ENCODE peak calls at places on chromosomes 3 and 15, in four cellular contexts. T, L, U and A are unnamed samples.

GRCh38 chr3:151044706-151045105 is 40.8 kb upstream of the MED12L start:
- DNase-seq in T (peak; percentile 12), L (no peak), U (no peak), A (no peak)

GRCh38 chr15:99536422-99537033 is 29.3 kb upstream of the MEF2A start:
- DNase-seq in T (peak; percentile 78), L (no peak), U (no peak), A (peak; percentile 76)

GRCh38 chr3:81716870-81717509 is 44.5 kb downstream of the GBE1 start:
- DNase-seq in T (peak; percentile 77), L (no peak), U (no peak), A (no peak)

GRCh38 chr15:82966671-82967071 is 14.2 kb upstream of the HOMER2 start:
- DNase-seq in T (no peak), L (no peak), U (no peak), A (no peak)

GRCh38 chr3:161599702-161600101 is 103.1 kb downstream of the OTOL1 start:
- DNase-seq in T (no peak), L (no peak), U (no peak), A (no peak)

GRCh38 chr3:37590328-37591079 is 271.2 kb upstream of the CTDSPL start:
- DNase-seq in T (no peak), L (no peak), U (peak; percentile 30), A (peak; percentile 56)

GRCh38 chr15:89679221-89679620 is at the start of gene PLIN1:
- DNase-seq in T (no peak), L (no peak), U (no peak), A (no peak)

GRCh38 chr3:10335871-10336622 is 15.1 kb upstream of the SEC13 start:
- DNase-seq in T (no peak), L (peak; percentile 53), U (no peak), A (no peak)

GRCh38 chr3:186880392-186880791 is 37.9 kb downstream of the ADIPOQ start:
- DNase-seq in T (no peak), L (no peak), U (no peak), A (no peak)

GRCh38 chr3:47418167-47419082 is 37.6 kb downstream of the PTPN23 start:
- DNase-seq in T (no peak), L (peak; percentile 76), U (no peak), A (no peak)

GRCh38 chr3:169143471-169143870 is 520.0 kb downstream of the MECOM start:
- DNase-seq in T (no peak), L (no peak), U (no peak), A (no peak)

GRCh38 chr15:78691167-78691872 is 50.3 kb upstream of the CHRNB4 start:
- DNase-seq in T (no peak), L (no peak), U (no peak), A (no peak)

GRCh38 chr15:43249699-43250203 is 17.0 kb downstream of the TGM5 start:
- DNase-seq in T (peak; percentile 97), L (peak; percentile 12), U (no peak), A (peak; percentile 84)

GRCh38 chr15:62021991-62022600 is 38.2 kb downstream of the VPS13C start:
- DNase-seq in T (no peak), L (no peak), U (no peak), A (no peak)

DNA sequence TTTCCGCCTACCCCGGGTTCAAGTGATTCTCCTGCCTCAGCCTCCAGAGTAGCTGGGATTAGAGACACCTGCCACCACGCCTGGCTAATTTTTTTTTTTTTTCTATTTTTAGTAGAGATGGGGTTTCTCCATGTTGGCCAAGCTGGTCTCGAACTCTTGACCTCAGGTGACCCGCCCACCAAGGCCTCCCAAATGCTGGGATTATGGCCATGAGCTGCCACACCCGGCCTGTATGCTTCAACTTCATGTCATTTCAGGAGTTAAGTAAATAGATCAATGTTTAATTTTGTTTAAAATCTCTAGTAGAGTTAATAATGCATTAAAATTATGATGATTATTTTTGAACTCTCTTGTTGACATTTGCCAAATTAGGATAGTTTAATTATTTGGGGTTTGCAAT is 121.1 kb upstream of the ALDH1A3 start:
- DNase-seq in T (no peak), L (no peak), U (no peak), A (no peak)
- H3K27me3 ChIP-seq in T (no peaks in the 10 kb centered on the region), L (no peaks in the 10 kb centered on the region), U (no peaks in the 10 kb centered on the region), A (no peaks in the 10 kb centered on the region)

GRCh38 chr15:68429691-68430470 is 2.1 kb downstream of the ITGA11 start:
- DNase-seq in T (peak; percentile 52), L (no peak), U (peak; percentile 15), A (no peak)

GRCh38 chr15:68431792-68432401 is at the start of gene ITGA11:
- DNase-seq in T (peak; percentile 55), L (peak; percentile 94), U (peak; percentile 83), A (peak; percentile 90)

GRCh38 chr15:68432665-68433064 is 702 bp upstream of the ITGA11 start:
- DNase-seq in T (no peak), L (peak; percentile 16), U (no peak), A (no peak)

GRCh38 chr15:68430471-68431036 is 1.4 kb downstream of the ITGA11 start:
- DNase-seq in T (no peak), L (no peak), U (peak; percentile 16), A (no peak)

DNA sequence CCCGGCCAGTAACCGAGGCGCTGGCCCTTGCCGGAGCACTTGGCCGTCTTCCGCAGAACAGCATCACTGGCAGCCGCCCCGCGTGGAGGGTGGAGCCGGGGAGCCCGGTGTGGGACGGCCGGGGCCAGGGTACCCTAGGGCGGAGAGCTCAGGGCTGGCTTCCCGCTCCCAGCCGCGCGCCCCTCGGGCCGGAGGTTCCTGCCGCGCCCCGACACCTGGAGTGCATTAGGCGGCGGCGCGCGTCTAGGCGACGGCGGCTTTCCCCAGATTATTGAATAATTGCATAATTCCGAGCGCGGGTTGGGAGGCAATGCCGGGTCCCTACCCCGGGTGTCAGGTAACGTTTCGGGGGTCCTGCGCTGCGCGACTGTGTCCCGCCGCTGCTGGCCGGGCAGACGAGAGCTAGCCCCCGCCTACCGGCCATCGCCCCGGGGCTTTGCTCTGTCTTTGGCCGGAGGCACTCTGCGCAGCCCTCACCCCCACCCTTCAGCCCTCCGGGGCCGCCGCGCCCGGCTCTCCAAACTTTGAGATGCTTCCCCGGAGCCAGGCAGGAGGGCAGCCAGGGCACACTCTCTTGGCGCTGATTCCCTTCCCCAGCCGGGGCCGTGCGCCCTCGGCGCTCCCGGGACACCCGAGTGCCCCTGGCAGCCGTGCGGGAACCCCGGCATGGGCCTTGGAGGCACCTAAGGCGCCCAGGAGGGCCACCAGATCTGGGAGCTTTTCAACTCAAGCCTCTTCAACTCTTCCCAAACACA is 749 bp downstream of the ITGA11 start:
- DNase-seq in T (no peak), L (peak; percentile 87), U (peak; percentile 82), A (peak; percentile 64)
- H3K4me3 ChIP-seq in T (peak overlapping the region; percentile 82), L (peak overlapping the region; percentile 45), U (peak overlapping the region; percentile 72), A (peak overlapping the region; percentile 73)

DNA sequence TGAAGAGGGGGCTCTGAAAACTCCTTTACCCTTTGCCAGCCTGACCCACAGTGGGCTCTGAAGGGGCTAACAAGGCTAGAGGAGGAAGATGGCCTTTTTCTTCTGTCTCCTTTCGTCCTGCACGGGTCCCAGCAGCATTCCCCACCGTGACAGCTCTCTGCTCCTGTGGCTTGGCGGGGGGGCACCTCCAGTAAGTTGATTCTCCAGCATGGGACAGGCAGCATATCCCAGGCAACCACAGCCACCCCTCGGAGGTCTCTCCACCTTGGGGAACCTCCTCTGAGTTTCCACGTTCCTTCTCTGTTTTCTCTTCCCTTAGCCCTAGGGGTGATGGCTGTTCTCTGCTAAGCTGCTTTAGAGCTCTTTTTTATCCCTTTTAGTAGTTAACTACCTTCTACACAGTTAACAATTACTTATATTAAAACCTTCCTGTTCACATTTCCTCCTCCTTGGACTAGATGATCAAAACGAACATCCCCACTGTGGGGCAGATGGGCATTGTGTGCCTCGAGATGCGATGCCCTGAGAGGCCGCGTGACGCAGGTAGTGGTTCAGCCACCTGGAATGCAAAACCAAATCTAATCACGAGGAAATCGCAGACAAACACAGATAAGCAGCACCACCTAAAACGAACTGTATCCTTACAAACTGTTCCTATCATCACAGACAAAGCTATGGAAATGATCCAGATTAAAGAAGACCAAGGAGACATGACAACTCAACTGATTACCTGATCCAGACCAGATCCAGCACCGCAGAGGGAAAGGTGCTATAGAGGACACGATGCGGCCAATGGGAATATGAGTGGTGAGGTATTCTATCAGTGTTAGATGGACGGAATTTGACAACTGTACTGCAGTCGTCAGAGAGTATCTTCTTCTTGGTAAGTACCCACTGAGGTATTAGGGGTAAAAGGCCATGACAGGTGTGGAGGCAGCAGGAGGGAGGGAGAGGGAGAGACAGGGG is 27.7 kb downstream of the TSPAN3 start:
- DNase-seq in T (no peak), L (no peak), U (no peak), A (no peak)
- H3K36me3 ChIP-seq in T (peaks cover 23% of the 10 kb centered on the region), L (peaks cover 8% of the 10 kb centered on the region), U (no peaks in the 10 kb centered on the region), A (peaks cover 31% of the 10 kb centered on the region)

DNA sequence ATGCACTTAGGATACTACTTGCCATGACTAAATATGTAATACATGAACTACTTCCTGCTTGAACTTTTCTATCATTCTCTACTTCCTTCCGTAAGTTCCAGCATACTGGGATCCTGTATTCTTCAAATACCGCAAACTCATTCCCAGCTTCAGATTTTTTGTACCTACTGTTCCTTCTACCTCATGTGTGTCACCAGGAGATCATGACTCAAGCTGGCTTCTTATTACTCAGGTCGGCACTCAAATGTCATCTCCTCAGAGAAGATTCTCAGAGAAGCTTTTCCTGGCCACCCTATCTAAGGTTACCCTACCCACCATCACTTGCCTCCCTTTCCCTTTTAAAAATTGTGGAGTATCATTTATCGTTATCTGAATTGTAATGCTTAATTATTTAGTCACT is 66.7 kb downstream of the RFX7 start:
- DNase-seq in T (no peak), L (no peak), U (no peak), A (no peak)
- H3K27me3 ChIP-seq in T (no peaks in the 10 kb centered on the region), L (no peaks in the 10 kb centered on the region), U (no peaks in the 10 kb centered on the region), A (no peaks in the 10 kb centered on the region)

GRCh38 chr3:39153977-39154299 is 547 bp upstream of the CSRNP1 start:
- DNase-seq in T (no peak), L (peak; percentile 64), U (no peak), A (no peak)

GRCh38 chr3:39157359-39157758 is 4.0 kb upstream of the CSRNP1 start:
- DNase-seq in T (no peak), L (no peak), U (no peak), A (no peak)

GRCh38 chr3:39156421-39156820 is 3.0 kb upstream of the CSRNP1 start:
- DNase-seq in T (no peak), L (no peak), U (no peak), A (no peak)

GRCh38 chr3:39150803-39151631 is 2.4 kb downstream of the CSRNP1 start:
- DNase-seq in T (peak; percentile 97), L (peak; percentile 72), U (peak; percentile 94), A (peak; percentile 93)

DNA sequence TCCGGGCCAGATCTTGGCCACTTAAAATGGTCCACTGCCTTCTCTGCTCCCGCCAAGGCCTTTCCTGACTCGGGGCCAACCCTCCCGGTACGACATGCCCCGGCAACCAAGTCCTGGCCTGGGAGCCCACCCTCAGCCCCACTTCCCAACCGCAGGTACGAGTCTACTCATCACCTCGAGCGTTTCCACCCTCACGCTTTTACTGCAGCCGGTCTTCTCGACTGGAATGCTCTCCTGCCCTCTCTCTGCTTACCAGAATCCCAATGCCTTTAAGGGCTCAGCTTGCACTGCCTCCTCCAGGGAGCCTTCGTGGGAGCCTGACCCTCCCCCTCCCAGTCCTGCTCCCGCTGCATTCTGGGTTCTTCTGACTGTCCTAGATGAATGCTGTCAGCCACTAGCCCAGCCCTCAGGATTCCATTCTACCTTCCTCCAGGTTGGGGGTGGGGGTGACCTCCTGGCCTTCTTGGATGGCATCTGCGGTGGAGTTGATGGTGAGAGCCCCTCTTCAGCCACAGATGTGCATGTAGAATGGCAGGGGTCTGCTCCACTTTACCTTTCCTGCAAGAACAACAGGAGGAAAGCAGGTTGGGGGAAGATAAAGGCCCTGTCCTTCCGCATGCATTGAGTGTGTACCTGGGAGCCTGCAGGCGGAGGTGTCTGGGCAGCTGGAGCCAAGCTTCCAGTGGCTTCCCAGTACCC is 1.1 kb upstream of the CSRNP1 start:
- DNase-seq in T (no peak), L (peak; percentile 86), U (peak; percentile 54), A (peak; percentile 18)
- H3K4me3 ChIP-seq in T (no peak overlapping the region), L (peak overlapping the region; percentile 65), U (no peak overlapping the region), A (no peak overlapping the region)